ENCODE peak calls at places on chromosomes 6 and 20, in four cellular contexts. H, R, E and D are unnamed samples.
A peak's percentile ranks its signal among the peaks of the same experiment; 100 is the strongest.

GRCh38 chr6:35674594-35674993 is 14.1 kb downstream of the FKBP5 start:
- DNase-seq in H (no peak), R (no peak), E (no peak), D (no peak)

GRCh38 chr6:150991487-150991886 is 126.0 kb downstream of the MTHFD1L start:
- DNase-seq in H (no peak), R (no peak), E (no peak), D (no peak)

GRCh38 chr20:62578294-62578897 is 63.9 kb upstream of the SLCO4A1 start:
- DNase-seq in H (no peak), R (no peak), E (no peak), D (no peak)

GRCh38 chr6:168226095-168226781 is 93.3 kb downstream of the DACT2 start:
- DNase-seq in H (no peak), R (no peak), E (no peak), D (peak; percentile 48)

GRCh38 chr20:7379621-7380220 is 560.5 kb downstream of the HAO1 start:
- DNase-seq in H (no peak), R (no peak), E (no peak), D (no peak)

GRCh38 chr6:116561377-116562018 is 7.9 kb downstream of the CALHM4 start:
- DNase-seq in H (peak; percentile 73), R (peak; percentile 45), E (peak; percentile 51), D (peak; percentile 69)

GRCh38 chr6:17721671-17722070 is 14.9 kb upstream of the NUP153 start:
- DNase-seq in H (no peak), R (no peak), E (no peak), D (no peak)

GRCh38 chr20:36988494-36988966 is 37.0 kb upstream of the SAMHD1 start:
- DNase-seq in H (no peak), R (no peak), E (no peak), D (no peak)

GRCh38 chr20:22446613-22447447 is 137.5 kb downstream of the FOXA2 start:
- DNase-seq in H (no peak), R (no peak), E (no peak), D (no peak)

GRCh38 chr20:38779247-38780097 is 26.0 kb upstream of the PPP1R16B start:
- DNase-seq in H (no peak), R (no peak), E (no peak), D (no peak)

GRCh38 chr6:35955970-35956369 is 35.1 kb upstream of the SRPK1 start:
- DNase-seq in H (no peak), R (no peak), E (no peak), D (no peak)

DNA sequence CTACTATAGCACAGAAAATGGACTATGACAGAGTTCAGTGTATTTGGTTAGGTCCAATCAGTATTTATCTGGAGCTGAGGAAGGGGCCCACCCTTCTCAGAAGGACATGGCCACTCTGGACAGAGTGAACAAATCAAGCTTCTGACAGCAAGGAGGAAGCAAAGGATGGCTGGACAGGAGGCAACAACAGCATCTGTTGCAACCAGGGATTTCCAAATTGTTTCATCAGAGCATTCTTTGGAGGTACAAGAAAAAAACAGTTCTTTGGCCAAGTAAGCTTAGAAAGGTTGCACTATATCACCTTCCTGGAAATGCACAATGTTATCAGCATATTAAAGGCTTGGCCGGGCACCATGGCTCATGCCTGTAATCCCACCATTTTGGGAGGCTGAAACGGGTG is 118.7 kb upstream of the SLC22A16 start:
- DNase-seq in H (no peak), R (no peak), E (no peak), D (no peak)
- H3K27ac ChIP-seq in H (no peak overlapping the region), R (no peak overlapping the region), E (no peak overlapping the region), D (no peak overlapping the region)

GRCh38 chr6:25010166-25010565 is 74.4 kb upstream of the RIPOR2 start:
- DNase-seq in H (no peak), R (no peak), E (no peak), D (no peak)

GRCh38 chr6:25012657-25013056 is 76.9 kb upstream of the RIPOR2 start:
- DNase-seq in H (no peak), R (no peak), E (no peak), D (no peak)

GRCh38 chr6:25013249-25013648 is 77.5 kb upstream of the RIPOR2 start:
- DNase-seq in H (no peak), R (no peak), E (no peak), D (no peak)

GRCh38 chr6:25009351-25009750 is 73.6 kb upstream of the RIPOR2 start:
- DNase-seq in H (no peak), R (no peak), E (no peak), D (no peak)

DNA sequence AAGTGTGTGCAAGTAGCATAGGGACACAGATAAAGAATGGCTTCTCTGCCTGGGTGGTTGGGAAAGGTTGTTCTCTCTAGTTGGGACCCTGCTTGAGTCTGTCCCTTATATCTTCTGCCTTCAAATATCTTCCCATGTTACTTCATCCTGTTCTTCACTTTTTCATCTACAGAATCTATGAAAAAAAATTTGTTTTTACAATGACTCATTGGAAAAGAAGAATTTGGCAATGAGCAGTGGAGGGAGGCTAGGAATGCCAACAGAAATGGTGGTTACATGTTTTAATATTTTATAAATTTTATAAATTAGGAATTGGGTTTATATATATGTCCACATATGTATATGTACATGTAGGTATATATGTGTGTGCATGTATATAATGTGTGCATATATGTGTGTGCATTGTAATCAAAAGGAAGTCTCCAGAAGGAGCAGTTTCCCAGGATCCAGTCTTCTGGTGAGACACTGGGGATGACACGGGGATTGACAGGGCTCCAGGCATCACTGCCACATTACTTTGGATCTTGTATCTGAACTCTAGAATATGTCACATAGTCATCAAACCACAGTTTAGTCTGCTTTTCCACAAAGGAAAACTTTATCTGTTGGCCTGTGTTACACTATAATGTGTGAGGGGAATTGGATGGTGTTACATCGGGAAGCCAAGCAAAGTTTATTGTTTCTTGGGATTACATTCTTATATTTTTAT is 75.3 kb upstream of the RIPOR2 start:
- DNase-seq in H (no peak), R (no peak), E (no peak), D (no peak)
- H3K27ac ChIP-seq in H (no peak overlapping the region), R (no peak overlapping the region), E (no peak overlapping the region), D (no peak overlapping the region)

GRCh38 chr6:85676086-85676729 is 33.5 kb upstream of the SYNCRIP start:
- DNase-seq in H (no peak), R (no peak), E (no peak), D (no peak)
- H3K27ac ChIP-seq in H (peak overlapping the region; percentile 93), R (no peak overlapping the region), E (peak overlapping the region; percentile 93), D (no peak overlapping the region)

GRCh38 chr6:64254558-64254957 is 619.0 kb downstream of the PHF3 start:
- DNase-seq in H (no peak), R (no peak), E (no peak), D (no peak)

GRCh38 chr6:64250126-64250525 is 614.5 kb downstream of the PHF3 start:
- DNase-seq in H (no peak), R (no peak), E (no peak), D (no peak)

GRCh38 chr6:64255000-64255399 is 619.4 kb downstream of the PHF3 start:
- DNase-seq in H (no peak), R (no peak), E (no peak), D (no peak)

GRCh38 chr6:64252256-64252655 is 616.7 kb downstream of the PHF3 start:
- DNase-seq in H (no peak), R (no peak), E (no peak), D (no peak)

GRCh38 chr6:64249129-64249528 is 613.5 kb downstream of the PHF3 start:
- DNase-seq in H (no peak), R (no peak), E (no peak), D (no peak)
- H3K27ac ChIP-seq in H (no peak overlapping the region), R (no peak overlapping the region), E (no peak overlapping the region), D (no peak overlapping the region)

GRCh38 chr6:100084301-100085161 is 90.5 kb upstream of the MCHR2 start:
- DNase-seq in H (no peak), R (no peak), E (no peak), D (no peak)
- H3K27ac ChIP-seq in H (no peak overlapping the region), R (no peak overlapping the region), E (no peak overlapping the region), D (no peak overlapping the region)

GRCh38 chr20:25051386-25052155 is 6.4 kb downstream of the ACSS1 start:
- DNase-seq in H (no peak), R (no peak), E (no peak), D (no peak)

GRCh38 chr20:25054133-25054820 is 3.7 kb downstream of the ACSS1 start:
- DNase-seq in H (no peak), R (no peak), E (no peak), D (no peak)

GRCh38 chr20:25052255-25053206 is 5.4 kb downstream of the ACSS1 start:
- DNase-seq in H (no peak), R (no peak), E (no peak), D (no peak)

GRCh38 chr20:25054995-25055629 is 2.8 kb downstream of the ACSS1 start:
- DNase-seq in H (no peak), R (no peak), E (no peak), D (no peak)

DNA sequence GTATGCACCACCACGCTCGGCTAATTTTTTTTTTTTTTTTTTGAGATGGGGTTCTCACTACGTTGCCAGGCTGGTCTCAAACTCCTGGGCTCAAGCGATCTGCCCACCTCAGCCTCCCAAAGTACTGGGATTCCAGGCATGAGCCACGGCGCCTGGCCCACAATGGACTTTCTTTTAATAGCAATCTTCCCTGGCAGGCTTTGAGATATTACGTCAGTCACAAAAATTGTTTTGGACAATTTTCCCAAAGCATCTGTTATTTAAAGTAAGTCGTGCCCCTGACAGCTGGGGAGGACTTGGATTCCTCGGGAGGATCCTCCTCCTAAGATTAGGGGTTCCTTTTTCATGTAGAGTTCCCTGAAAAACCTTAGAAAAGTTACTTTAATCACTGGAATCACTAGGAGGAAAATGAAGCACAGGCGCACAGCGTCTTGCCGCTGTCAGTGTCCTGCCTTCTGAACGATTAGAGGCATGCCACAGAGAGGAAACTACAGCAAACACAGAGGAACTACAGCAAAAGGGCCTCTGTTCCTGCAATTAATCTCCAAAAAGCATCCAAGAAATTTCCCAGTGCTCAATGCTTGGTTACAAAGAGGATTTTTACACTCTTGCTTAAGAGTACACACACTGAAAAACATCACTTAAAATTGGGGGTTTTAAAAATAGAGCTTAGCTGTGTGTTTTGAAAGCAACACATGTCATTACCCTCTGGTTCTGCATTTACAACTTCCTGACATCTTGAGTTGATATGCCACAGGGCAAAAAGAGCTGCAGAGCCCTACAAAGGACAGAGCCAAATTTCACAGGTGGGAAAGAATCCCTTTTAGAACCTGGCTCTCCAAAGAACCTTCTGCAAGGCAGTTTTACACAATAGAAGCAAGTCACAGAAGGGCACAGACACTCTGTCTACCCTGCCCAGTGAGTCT is 4.5 kb downstream of the ACSS1 start:
- DNase-seq in H (no peak), R (no peak), E (no peak), D (no peak)
- H3K27ac ChIP-seq in H (peak overlapping the region; percentile 95), R (no peak overlapping the region), E (peak overlapping the region; percentile 46), D (peak overlapping the region; percentile 32)

DNA sequence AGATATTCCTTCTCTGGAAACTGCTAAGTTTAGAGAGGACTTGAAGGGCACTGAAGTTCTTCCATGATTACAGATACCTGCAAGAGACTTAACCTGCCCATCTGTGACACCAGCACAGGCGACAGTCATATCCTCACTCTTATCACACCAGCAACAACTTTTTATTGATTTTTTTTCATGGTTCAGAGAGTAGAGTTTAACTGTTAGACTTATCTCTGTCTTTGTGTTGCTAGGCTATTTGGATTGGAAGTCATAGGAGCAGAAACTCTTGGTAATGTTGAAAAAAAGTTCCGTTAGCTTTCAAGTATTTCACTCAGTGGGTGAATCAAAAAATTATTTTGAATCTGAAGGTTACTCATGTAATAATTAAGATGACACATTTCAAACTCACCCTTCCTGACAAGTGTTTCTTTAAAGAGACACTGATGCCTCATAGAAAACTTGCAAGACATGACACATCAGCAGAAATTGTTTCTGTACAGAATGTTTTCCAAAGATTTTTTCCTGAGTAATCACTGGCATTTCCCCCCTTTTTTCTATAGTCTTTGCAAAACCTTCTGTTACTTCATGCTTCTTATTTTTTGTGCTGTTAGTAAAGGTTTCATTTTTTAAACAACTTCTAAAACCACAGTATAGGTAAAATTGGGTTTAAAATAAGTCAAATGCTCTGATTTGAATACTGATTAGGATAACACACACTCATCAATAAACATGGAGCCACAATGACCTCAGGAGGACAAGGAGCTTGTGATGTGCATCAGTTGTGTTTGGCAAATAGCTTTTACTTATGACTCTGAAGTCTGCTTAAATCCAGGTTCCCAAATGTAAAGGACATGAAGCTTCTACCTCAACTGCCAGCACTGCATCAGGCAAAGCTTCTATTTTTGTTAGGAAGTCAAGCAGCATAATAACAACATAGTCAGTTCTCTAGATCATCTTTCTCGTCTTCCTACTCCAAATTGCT is 252.9 kb upstream of the MAN1A1 start:
- DNase-seq in H (no peak), R (no peak), E (no peak), D (no peak)
- H3K27ac ChIP-seq in H (no peak overlapping the region), R (no peak overlapping the region), E (no peak overlapping the region), D (no peak overlapping the region)